ENCODE peak calls at places on chromosomes 16 and 17, in six cellular contexts. One of them, this sample, is unnamed.

GRCh38 chr16:15811778-15812750 is 44.8 kb downstream of the MYH11 start:
- DNase-seq in heart left ventricle: no peak
- DNase-seq in esophagus squamous epithelium: no peak
- DNase-seq in adrenal gland: no peak
- DNase-seq in A549: peak; percentile 69
- DNase-seq in ovary: no peak
- DNase-seq in this sample: no peak

GRCh38 chr16:12570046-12570618 is 233.6 kb downstream of the CPPED1 start:
- DNase-seq in heart left ventricle: no peak
- DNase-seq in esophagus squamous epithelium: no peak
- DNase-seq in adrenal gland: no peak
- DNase-seq in A549: no peak
- DNase-seq in ovary: no peak
- DNase-seq in this sample: no peak

GRCh38 chr17:29107084-29107483 is 64.1 kb downstream of the PIPOX start:
- DNase-seq in heart left ventricle: no peak
- DNase-seq in esophagus squamous epithelium: no peak
- DNase-seq in adrenal gland: no peak
- DNase-seq in A549: no peak
- DNase-seq in ovary: no peak
- DNase-seq in this sample: no peak

GRCh38 chr16:73047536-73048291 is at the start of gene ZFHX3:
- DNase-seq in heart left ventricle: peak; percentile 85
- DNase-seq in esophagus squamous epithelium: no peak
- DNase-seq in adrenal gland: peak; percentile 82
- DNase-seq in A549: peak; percentile 73
- DNase-seq in ovary: peak; percentile 70
- DNase-seq in this sample: peak; percentile 76

GRCh38 chr17:61247438-61247837 is 152.2 kb upstream of the TBX2 start:
- DNase-seq in heart left ventricle: no peak
- DNase-seq in esophagus squamous epithelium: no peak
- DNase-seq in adrenal gland: no peak
- DNase-seq in A549: no peak
- DNase-seq in ovary: no peak
- DNase-seq in this sample: no peak

GRCh38 chr17:73103661-73104335 is 11.3 kb upstream of the SLC39A11 start:
- DNase-seq in heart left ventricle: no peak
- DNase-seq in esophagus squamous epithelium: no peak
- DNase-seq in adrenal gland: no peak
- DNase-seq in A549: no peak
- DNase-seq in ovary: no peak
- DNase-seq in this sample: no peak

GRCh38 chr16:81647527-81647926 is 131.6 kb upstream of the PLCG2 start:
- DNase-seq in heart left ventricle: no peak
- DNase-seq in esophagus squamous epithelium: no peak
- DNase-seq in adrenal gland: peak; percentile 62
- DNase-seq in A549: peak; percentile 67
- DNase-seq in ovary: no peak
- DNase-seq in this sample: no peak

GRCh38 chr17:11871773-11872172 is 125.5 kb downstream of the ZNF18 start:
- DNase-seq in heart left ventricle: no peak
- DNase-seq in esophagus squamous epithelium: no peak
- DNase-seq in adrenal gland: no peak
- DNase-seq in A549: peak; percentile 12
- DNase-seq in ovary: no peak
- DNase-seq in this sample: no peak

GRCh38 chr17:42568341-42569111 is 1.6 kb downstream of the MLX start:
- DNase-seq in heart left ventricle: peak; percentile 33
- DNase-seq in esophagus squamous epithelium: no peak
- DNase-seq in adrenal gland: peak; percentile 18
- DNase-seq in A549: no peak
- DNase-seq in ovary: peak; percentile 33
- DNase-seq in this sample: no peak

GRCh38 chr16:73356401-73357079 is 308.6 kb upstream of the ZFHX3 start:
- DNase-seq in heart left ventricle: no peak
- DNase-seq in esophagus squamous epithelium: no peak
- DNase-seq in adrenal gland: no peak
- DNase-seq in A549: no peak
- DNase-seq in ovary: no peak
- DNase-seq in this sample: no peak

GRCh38 chr16:10609410-10609774 is 29.0 kb upstream of the EMP2 start:
- DNase-seq in heart left ventricle: no peak
- DNase-seq in esophagus squamous epithelium: no peak
- DNase-seq in adrenal gland: no peak
- DNase-seq in A549: no peak
- DNase-seq in ovary: no peak
- DNase-seq in this sample: no peak

GRCh38 chr17:30549864-30550511 is 72.8 kb downstream of the GOSR1 start:
- DNase-seq in heart left ventricle: no peak
- DNase-seq in esophagus squamous epithelium: no peak
- DNase-seq in adrenal gland: no peak
- DNase-seq in A549: no peak
- DNase-seq in ovary: no peak
- DNase-seq in this sample: no peak

GRCh38 chr17:70100983-70101382 is 26.0 kb downstream of the KCNJ16 start:
- DNase-seq in heart left ventricle: no peak
- DNase-seq in esophagus squamous epithelium: no peak
- DNase-seq in adrenal gland: no peak
- DNase-seq in A549: peak; percentile 9
- DNase-seq in ovary: no peak
- DNase-seq in this sample: no peak

GRCh38 chr17:8275421-8276290 is 12.8 kb upstream of the RANGRF start:
- DNase-seq in heart left ventricle: no peak
- DNase-seq in esophagus squamous epithelium: no peak
- DNase-seq in adrenal gland: no peak
- DNase-seq in A549: no peak
- DNase-seq in ovary: no peak
- DNase-seq in this sample: no peak

GRCh38 chr17:17993366-17993765 is 20.7 kb downstream of the DRC3 start:
- DNase-seq in heart left ventricle: no peak
- DNase-seq in esophagus squamous epithelium: no peak
- DNase-seq in adrenal gland: peak; percentile 49
- DNase-seq in A549: no peak
- DNase-seq in ovary: peak; percentile 61
- DNase-seq in this sample: no peak

GRCh38 chr16:23062524-23062923 is 86.7 kb downstream of the USP31 start:
- DNase-seq in heart left ventricle: no peak
- DNase-seq in esophagus squamous epithelium: no peak
- DNase-seq in adrenal gland: no peak
- DNase-seq in A549: no peak
- DNase-seq in ovary: no peak
- DNase-seq in this sample: no peak
- TF ChIP-seq POLR2A in heart left ventricle: no peak
- TF ChIP-seq POLR2A in esophagus squamous epithelium: no peak
- TF ChIP-seq POLR2A in adrenal gland: no peak
- TF ChIP-seq POLR2A in A549: no peak
- TF ChIP-seq POLR2A in ovary: no peak
- TF ChIP-seq POLR2A in this sample: no peak

DNA sequence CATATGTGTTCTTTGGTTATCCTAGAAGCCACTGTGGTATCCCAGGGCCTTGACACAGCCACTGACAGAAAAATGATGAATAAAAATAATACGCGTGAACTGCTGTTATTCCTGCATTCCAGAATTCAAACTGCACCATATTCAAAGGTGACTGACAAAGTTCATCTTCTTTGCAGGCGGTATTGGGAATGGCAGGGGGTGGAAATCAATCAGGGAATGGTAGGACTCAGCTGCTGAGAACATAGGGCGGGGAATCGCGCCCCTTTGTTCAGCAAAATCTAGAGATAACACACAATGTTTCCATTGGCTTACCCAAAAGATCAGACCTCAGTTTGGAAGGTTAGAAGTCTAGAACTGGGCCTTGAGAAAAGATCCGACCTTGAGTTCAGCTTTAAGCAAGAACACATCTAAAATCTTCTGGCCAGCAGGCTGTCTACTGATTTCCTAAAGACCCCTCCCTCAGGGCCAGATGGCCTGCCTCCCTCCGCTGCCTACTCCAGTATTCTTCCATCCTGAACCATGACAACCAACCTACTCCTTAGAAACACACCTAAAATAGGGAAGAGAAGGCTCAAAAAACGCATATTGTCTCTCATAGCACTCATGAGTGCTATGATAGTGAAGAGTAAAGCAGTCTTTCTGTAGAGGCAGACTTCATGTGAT is 34.1 kb downstream of the CDK5R1 start:
- DNase-seq in heart left ventricle: no peak
- DNase-seq in esophagus squamous epithelium: no peak
- DNase-seq in adrenal gland: no peak
- DNase-seq in A549: no peak
- DNase-seq in ovary: no peak
- DNase-seq in this sample: no peak
- H3K4me3 ChIP-seq in heart left ventricle: no peak overlapping the region
- H3K4me3 ChIP-seq in esophagus squamous epithelium: no peak overlapping the region
- H3K4me3 ChIP-seq in adrenal gland: no peak overlapping the region
- H3K4me3 ChIP-seq in A549: no peak overlapping the region
- H3K4me3 ChIP-seq in ovary: no peak overlapping the region
- H3K4me3 ChIP-seq in this sample: no peak overlapping the region

GRCh38 chr17:45385331-45385997 is 47.2 kb downstream of the ARHGAP27 start:
- DNase-seq in heart left ventricle: peak; percentile 94
- DNase-seq in esophagus squamous epithelium: no peak
- DNase-seq in adrenal gland: peak; percentile 87
- DNase-seq in A549: peak; percentile 91
- DNase-seq in ovary: peak; percentile 92
- DNase-seq in this sample: peak; percentile 85

GRCh38 chr17:45384047-45384799 is 48.4 kb downstream of the ARHGAP27 start:
- DNase-seq in heart left ventricle: no peak
- DNase-seq in esophagus squamous epithelium: no peak
- DNase-seq in adrenal gland: no peak
- DNase-seq in A549: no peak
- DNase-seq in ovary: no peak
- DNase-seq in this sample: no peak

GRCh38 chr17:45384800-45385262 is 47.8 kb downstream of the ARHGAP27 start:
- DNase-seq in heart left ventricle: no peak
- DNase-seq in esophagus squamous epithelium: no peak
- DNase-seq in adrenal gland: no peak
- DNase-seq in A549: no peak
- DNase-seq in ovary: no peak
- DNase-seq in this sample: no peak

GRCh38 chr17:45387739-45388138 is 44.9 kb downstream of the ARHGAP27 start:
- DNase-seq in heart left ventricle: no peak
- DNase-seq in esophagus squamous epithelium: no peak
- DNase-seq in adrenal gland: no peak
- DNase-seq in A549: no peak
- DNase-seq in ovary: no peak
- DNase-seq in this sample: no peak

DNA sequence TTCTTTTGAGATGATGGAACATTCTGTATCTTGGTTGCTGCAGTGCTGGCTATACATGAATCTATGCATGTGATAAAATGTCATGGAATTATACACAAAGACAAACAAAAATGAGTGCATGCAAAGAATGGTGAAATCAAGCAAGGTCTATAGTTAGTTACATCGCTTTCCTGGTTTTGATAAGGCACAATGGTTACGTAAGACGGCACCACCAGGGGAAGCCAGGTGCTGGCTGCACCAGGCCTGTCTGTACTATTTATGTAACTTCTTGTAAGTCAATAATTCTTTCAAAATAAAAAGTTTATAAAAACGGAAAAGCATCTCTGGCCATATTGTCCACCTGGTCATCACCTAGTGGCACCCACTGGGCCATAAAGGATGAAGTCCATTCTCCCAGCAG is 46.5 kb downstream of the ARHGAP27 start:
- DNase-seq in heart left ventricle: no peak
- DNase-seq in esophagus squamous epithelium: no peak
- DNase-seq in adrenal gland: no peak
- DNase-seq in A549: no peak
- DNase-seq in ovary: no peak
- DNase-seq in this sample: no peak
- TF ChIP-seq CTCF in heart left ventricle: no peak
- TF ChIP-seq CTCF in esophagus squamous epithelium: no peak
- TF ChIP-seq CTCF in adrenal gland: no peak
- TF ChIP-seq CTCF in A549: no peak
- TF ChIP-seq CTCF in ovary: no peak
- TF ChIP-seq CTCF in this sample: no peak

GRCh38 chr17:51259574-51260236 is at the start of gene MBTD1:
- DNase-seq in heart left ventricle: peak; percentile 97
- DNase-seq in esophagus squamous epithelium: peak; percentile 91
- DNase-seq in adrenal gland: peak; percentile 97
- DNase-seq in A549: peak; percentile 98
- DNase-seq in ovary: peak; percentile 97
- DNase-seq in this sample: peak; percentile 99
- TF ChIP-seq POLR2A in heart left ventricle: peak; percentile 31
- TF ChIP-seq POLR2A in esophagus squamous epithelium: no peak
- TF ChIP-seq POLR2A in adrenal gland: no peak
- TF ChIP-seq POLR2A in A549: peak; percentile 36
- TF ChIP-seq POLR2A in ovary: peak; percentile 25
- TF ChIP-seq POLR2A in this sample: no peak

GRCh38 chr17:39982069-39982371 is 1.4 kb downstream of the PSMD3 start:
- DNase-seq in heart left ventricle: no peak
- DNase-seq in esophagus squamous epithelium: no peak
- DNase-seq in adrenal gland: no peak
- DNase-seq in A549: no peak
- DNase-seq in ovary: no peak
- DNase-seq in this sample: no peak
- H3K4me3 ChIP-seq in heart left ventricle: peak overlapping the region; percentile 77
- H3K4me3 ChIP-seq in esophagus squamous epithelium: peak overlapping the region; percentile 89
- H3K4me3 ChIP-seq in adrenal gland: peak overlapping the region; percentile 88
- H3K4me3 ChIP-seq in A549: peak overlapping the region; percentile 89
- H3K4me3 ChIP-seq in ovary: peak overlapping the region; percentile 80
- H3K4me3 ChIP-seq in this sample: no peak overlapping the region

DNA sequence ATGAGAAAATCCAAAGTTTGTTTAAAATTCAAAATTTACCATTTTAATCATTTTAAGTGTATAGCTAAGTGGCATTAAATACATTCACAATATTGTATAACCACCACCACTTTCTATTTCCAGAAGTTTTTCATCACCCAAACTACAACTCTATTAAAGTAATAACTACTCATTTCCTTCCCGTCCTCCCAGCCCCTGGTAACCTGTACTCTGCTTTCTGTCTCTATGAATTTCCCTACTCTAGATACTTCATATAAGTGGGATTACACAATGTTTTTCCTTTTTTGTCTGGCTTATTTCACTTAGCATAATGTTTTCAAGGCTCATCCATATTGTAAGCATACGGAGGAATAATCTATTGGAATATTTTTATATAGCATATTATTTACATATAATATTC is 29.7 kb downstream of the ESRP2 start:
- DNase-seq in heart left ventricle: no peak
- DNase-seq in esophagus squamous epithelium: no peak
- DNase-seq in adrenal gland: no peak
- DNase-seq in A549: no peak
- DNase-seq in ovary: no peak
- DNase-seq in this sample: no peak
- TF ChIP-seq CTCF in heart left ventricle: no peak
- TF ChIP-seq CTCF in esophagus squamous epithelium: no peak
- TF ChIP-seq CTCF in adrenal gland: no peak
- TF ChIP-seq CTCF in A549: no peak
- TF ChIP-seq CTCF in ovary: no peak
- TF ChIP-seq CTCF in this sample: no peak

This sample was measured in lower leg skin.